ENCODE peak calls at places on chromosomes 2 and 18, in six cellular contexts. One of them, this sample, is unnamed. For H3K9me3, the result is how much of the 10 kb centered on the place peaks cover.

GRCh38 chr2:39202639-39203369 is 41.0 kb downstream of the CDKL4 start:
- DNase-seq in naive thymus-derived CD4-positive, alpha-beta T cell: no peak
- DNase-seq in small intestine: no peak
- DNase-seq in upper lobe of right lung: no peak
- DNase-seq in lung: no peak
- DNase-seq in hepatocyte: no peak
- DNase-seq in this sample: no peak

GRCh38 chr2:19861771-19862170 is 40.0 kb downstream of the TTC32 start:
- DNase-seq in naive thymus-derived CD4-positive, alpha-beta T cell: no peak
- DNase-seq in small intestine: no peak
- DNase-seq in upper lobe of right lung: no peak
- DNase-seq in lung: no peak
- DNase-seq in hepatocyte: no peak
- DNase-seq in this sample: no peak

GRCh38 chr2:173359231-173359630 is 4.6 kb downstream of the CDCA7 start:
- DNase-seq in naive thymus-derived CD4-positive, alpha-beta T cell: no peak
- DNase-seq in small intestine: peak
- DNase-seq in upper lobe of right lung: no peak
- DNase-seq in lung: no peak
- DNase-seq in hepatocyte: no peak
- DNase-seq in this sample: no peak

GRCh38 chr2:176653856-176654443 is 384.7 kb downstream of the MTX2 start:
- DNase-seq in naive thymus-derived CD4-positive, alpha-beta T cell: peak
- DNase-seq in small intestine: peak
- DNase-seq in upper lobe of right lung: no peak
- DNase-seq in lung: peak
- DNase-seq in hepatocyte: peak
- DNase-seq in this sample: no peak

GRCh38 chr2:105487142-105488069 is 88.6 kb upstream of the FHL2 start:
- DNase-seq in naive thymus-derived CD4-positive, alpha-beta T cell: no peak
- DNase-seq in small intestine: no peak
- DNase-seq in upper lobe of right lung: no peak
- DNase-seq in lung: no peak
- DNase-seq in hepatocyte: no peak
- DNase-seq in this sample: no peak

GRCh38 chr2:100182494-100183355 is 40.3 kb upstream of the AFF3 start:
- DNase-seq in naive thymus-derived CD4-positive, alpha-beta T cell: no peak
- DNase-seq in small intestine: peak
- DNase-seq in upper lobe of right lung: peak
- DNase-seq in lung: no peak
- DNase-seq in hepatocyte: no peak
- DNase-seq in this sample: no peak

GRCh38 chr2:151775057-151775740 is 40.9 kb upstream of the NEB start:
- DNase-seq in naive thymus-derived CD4-positive, alpha-beta T cell: no peak
- DNase-seq in small intestine: no peak
- DNase-seq in upper lobe of right lung: no peak
- DNase-seq in lung: no peak
- DNase-seq in hepatocyte: no peak
- DNase-seq in this sample: no peak

GRCh38 chr2:40332096-40332826 is 119.6 kb downstream of the SLC8A1 start:
- DNase-seq in naive thymus-derived CD4-positive, alpha-beta T cell: no peak
- DNase-seq in small intestine: no peak
- DNase-seq in upper lobe of right lung: no peak
- DNase-seq in lung: no peak
- DNase-seq in hepatocyte: peak
- DNase-seq in this sample: no peak

GRCh38 chr18:13290856-13291271 is 72.3 kb downstream of the LDLRAD4 start:
- DNase-seq in naive thymus-derived CD4-positive, alpha-beta T cell: no peak
- DNase-seq in small intestine: no peak
- DNase-seq in upper lobe of right lung: peak
- DNase-seq in lung: no peak
- DNase-seq in hepatocyte: no peak
- DNase-seq in this sample: peak

GRCh38 chr2:8515864-8516533 is 165.9 kb upstream of the ID2 start:
- DNase-seq in naive thymus-derived CD4-positive, alpha-beta T cell: no peak
- DNase-seq in small intestine: peak
- DNase-seq in upper lobe of right lung: no peak
- DNase-seq in lung: no peak
- DNase-seq in hepatocyte: no peak
- DNase-seq in this sample: no peak

GRCh38 chr18:21684731-21685130 is 19.8 kb downstream of the ABHD3 start:
- DNase-seq in naive thymus-derived CD4-positive, alpha-beta T cell: no peak
- DNase-seq in small intestine: no peak
- DNase-seq in upper lobe of right lung: no peak
- DNase-seq in lung: no peak
- DNase-seq in hepatocyte: no peak
- DNase-seq in this sample: no peak

GRCh38 chr18:58230438-58231179 is 186.6 kb downstream of the NEDD4L start:
- DNase-seq in naive thymus-derived CD4-positive, alpha-beta T cell: no peak
- DNase-seq in small intestine: peak
- DNase-seq in upper lobe of right lung: no peak
- DNase-seq in lung: no peak
- DNase-seq in hepatocyte: peak
- DNase-seq in this sample: no peak

GRCh38 chr18:8811115-8811514 is 105.8 kb downstream of the MTCL1 start:
- DNase-seq in naive thymus-derived CD4-positive, alpha-beta T cell: no peak
- DNase-seq in small intestine: no peak
- DNase-seq in upper lobe of right lung: no peak
- DNase-seq in lung: no peak
- DNase-seq in hepatocyte: no peak
- DNase-seq in this sample: no peak

GRCh38 chr2:190158798-190159434 is 96.4 kb upstream of the MSTN start:
- DNase-seq in naive thymus-derived CD4-positive, alpha-beta T cell: no peak
- DNase-seq in small intestine: no peak
- DNase-seq in upper lobe of right lung: no peak
- DNase-seq in lung: no peak
- DNase-seq in hepatocyte: no peak
- DNase-seq in this sample: no peak

GRCh38 chr18:50614838-50615237 is 55.0 kb downstream of the MAPK4 start:
- DNase-seq in naive thymus-derived CD4-positive, alpha-beta T cell: no peak
- DNase-seq in small intestine: no peak
- DNase-seq in upper lobe of right lung: peak
- DNase-seq in lung: peak
- DNase-seq in hepatocyte: peak
- DNase-seq in this sample: no peak

GRCh38 chr2:95670167-95670566 is 78.4 kb downstream of the TRIM43 start:
- DNase-seq in naive thymus-derived CD4-positive, alpha-beta T cell: no peak
- DNase-seq in small intestine: no peak
- DNase-seq in upper lobe of right lung: no peak
- DNase-seq in lung: no peak
- DNase-seq in hepatocyte: no peak
- DNase-seq in this sample: no peak

GRCh38 chr2:58896600-58896999 is 655.5 kb upstream of the FANCL start:
- DNase-seq in naive thymus-derived CD4-positive, alpha-beta T cell: no peak
- DNase-seq in small intestine: no peak
- DNase-seq in upper lobe of right lung: no peak
- DNase-seq in lung: no peak
- DNase-seq in hepatocyte: no peak
- DNase-seq in this sample: no peak

GRCh38 chr2:66430906-66431619 is 3.9 kb upstream of the MEIS1 start:
- DNase-seq in naive thymus-derived CD4-positive, alpha-beta T cell: no peak
- DNase-seq in small intestine: peak
- DNase-seq in upper lobe of right lung: no peak
- DNase-seq in lung: no peak
- DNase-seq in hepatocyte: no peak
- DNase-seq in this sample: no peak

GRCh38 chr2:27262379-27263286 is at the start of gene SLC30A3:
- DNase-seq in naive thymus-derived CD4-positive, alpha-beta T cell: peak
- DNase-seq in small intestine: peak
- DNase-seq in upper lobe of right lung: peak
- DNase-seq in lung: peak
- DNase-seq in hepatocyte: peak
- DNase-seq in this sample: peak

GRCh38 chr2:27261241-27261925 is 1.5 kb downstream of the SLC30A3 start:
- DNase-seq in naive thymus-derived CD4-positive, alpha-beta T cell: no peak
- DNase-seq in small intestine: no peak
- DNase-seq in upper lobe of right lung: no peak
- DNase-seq in lung: no peak
- DNase-seq in hepatocyte: no peak
- DNase-seq in this sample: no peak

GRCh38 chr2:27263287-27264252 is 723 bp upstream of the SLC30A3 start:
- DNase-seq in naive thymus-derived CD4-positive, alpha-beta T cell: peak
- DNase-seq in small intestine: no peak
- DNase-seq in upper lobe of right lung: no peak
- DNase-seq in lung: no peak
- DNase-seq in hepatocyte: no peak
- DNase-seq in this sample: no peak

GRCh38 chr2:27264253-27264752 is 1.5 kb upstream of the SLC30A3 start:
- DNase-seq in naive thymus-derived CD4-positive, alpha-beta T cell: peak
- DNase-seq in small intestine: no peak
- DNase-seq in upper lobe of right lung: no peak
- DNase-seq in lung: no peak
- DNase-seq in hepatocyte: peak
- DNase-seq in this sample: no peak

GRCh38 chr2:27261926-27262298 is 935 bp downstream of the SLC30A3 start:
- DNase-seq in naive thymus-derived CD4-positive, alpha-beta T cell: no peak
- DNase-seq in small intestine: no peak
- DNase-seq in upper lobe of right lung: no peak
- DNase-seq in lung: no peak
- DNase-seq in hepatocyte: no peak
- DNase-seq in this sample: no peak
- H3K4me3 ChIP-seq in naive thymus-derived CD4-positive, alpha-beta T cell: no peak
- H3K4me3 ChIP-seq in small intestine: peak
- H3K4me3 ChIP-seq in upper lobe of right lung: no peak
- H3K4me3 ChIP-seq in lung: no peak
- H3K4me3 ChIP-seq in hepatocyte: no peak
- H3K4me3 ChIP-seq in this sample: peak

DNA sequence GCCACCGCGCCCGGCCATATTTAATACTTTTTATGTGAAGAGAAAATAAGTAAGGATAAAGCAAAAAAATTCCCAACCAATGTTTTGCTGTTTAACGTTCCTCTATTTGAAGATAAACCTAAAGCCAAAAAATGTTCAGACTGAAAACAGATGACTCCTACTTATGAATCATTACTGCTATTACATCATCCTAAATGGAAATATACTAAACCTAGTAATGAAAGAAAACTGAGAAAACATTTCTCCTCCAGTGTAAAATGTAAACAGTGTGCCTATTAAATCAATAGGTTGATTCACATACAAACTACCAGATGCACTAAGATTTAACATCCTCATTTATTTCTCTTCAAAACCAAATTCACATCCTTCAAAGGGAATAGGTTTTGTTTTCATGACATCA is 43.5 kb downstream of the CWC22 start:
- DNase-seq in naive thymus-derived CD4-positive, alpha-beta T cell: no peak
- DNase-seq in small intestine: no peak
- DNase-seq in upper lobe of right lung: no peak
- DNase-seq in lung: no peak
- DNase-seq in hepatocyte: no peak
- DNase-seq in this sample: no peak
- H3K27ac ChIP-seq in naive thymus-derived CD4-positive, alpha-beta T cell: no peak
- H3K27ac ChIP-seq in small intestine: no peak
- H3K27ac ChIP-seq in upper lobe of right lung: no peak
- H3K27ac ChIP-seq in lung: no peak
- H3K27ac ChIP-seq in hepatocyte: no peak
- H3K27ac ChIP-seq in this sample: no peak

GRCh38 chr2:235268535-235268934 is 225.3 kb upstream of the AGAP1 start:
- DNase-seq in naive thymus-derived CD4-positive, alpha-beta T cell: no peak
- DNase-seq in small intestine: no peak
- DNase-seq in upper lobe of right lung: no peak
- DNase-seq in lung: no peak
- DNase-seq in hepatocyte: no peak
- DNase-seq in this sample: no peak
- H3K9me3 ChIP-seq in naive thymus-derived CD4-positive, alpha-beta T cell: under half
- H3K9me3 ChIP-seq in small intestine: under half
- H3K9me3 ChIP-seq in upper lobe of right lung: under half
- H3K9me3 ChIP-seq in lung: under half
- H3K9me3 ChIP-seq in hepatocyte: under half
- H3K9me3 ChIP-seq in this sample: under half

GRCh38 chr18:63233334-63233733 is 86.2 kb downstream of the BCL2 start:
- DNase-seq in naive thymus-derived CD4-positive, alpha-beta T cell: no peak
- DNase-seq in small intestine: no peak
- DNase-seq in upper lobe of right lung: no peak
- DNase-seq in lung: no peak
- DNase-seq in hepatocyte: no peak
- DNase-seq in this sample: no peak

GRCh38 chr18:63234432-63234831 is 85.1 kb downstream of the BCL2 start:
- DNase-seq in naive thymus-derived CD4-positive, alpha-beta T cell: no peak
- DNase-seq in small intestine: no peak
- DNase-seq in upper lobe of right lung: no peak
- DNase-seq in lung: no peak
- DNase-seq in hepatocyte: no peak
- DNase-seq in this sample: no peak

GRCh38 chr18:63236417-63236816 is 83.2 kb downstream of the BCL2 start:
- DNase-seq in naive thymus-derived CD4-positive, alpha-beta T cell: no peak
- DNase-seq in small intestine: no peak
- DNase-seq in upper lobe of right lung: no peak
- DNase-seq in lung: peak
- DNase-seq in hepatocyte: no peak
- DNase-seq in this sample: no peak

GRCh38 chr18:63232826-63233225 is 86.7 kb downstream of the BCL2 start:
- DNase-seq in naive thymus-derived CD4-positive, alpha-beta T cell: no peak
- DNase-seq in small intestine: no peak
- DNase-seq in upper lobe of right lung: no peak
- DNase-seq in lung: no peak
- DNase-seq in hepatocyte: no peak
- DNase-seq in this sample: no peak

DNA sequence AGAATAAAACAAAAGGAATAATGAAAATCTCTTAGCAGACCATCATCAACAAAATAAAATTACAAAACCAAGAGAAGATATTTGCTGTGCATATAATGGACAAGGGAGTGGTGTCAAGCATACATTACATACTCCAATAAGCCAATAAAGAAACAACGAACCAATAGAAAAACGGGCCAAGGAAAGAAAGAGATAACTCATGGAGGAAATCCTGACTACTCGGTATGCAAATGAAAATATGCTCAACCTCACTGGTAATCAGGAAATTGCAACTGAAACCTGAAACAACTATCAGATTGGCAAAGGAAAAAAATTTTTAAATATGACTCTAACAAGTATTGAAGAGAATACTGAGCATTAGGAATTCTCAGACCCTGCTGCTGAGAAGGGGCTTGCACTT is 84.7 kb downstream of the BCL2 start:
- DNase-seq in naive thymus-derived CD4-positive, alpha-beta T cell: no peak
- DNase-seq in small intestine: no peak
- DNase-seq in upper lobe of right lung: no peak
- DNase-seq in lung: no peak
- DNase-seq in hepatocyte: no peak
- DNase-seq in this sample: no peak
- H3K4me3 ChIP-seq in naive thymus-derived CD4-positive, alpha-beta T cell: no peak
- H3K4me3 ChIP-seq in small intestine: no peak
- H3K4me3 ChIP-seq in upper lobe of right lung: no peak
- H3K4me3 ChIP-seq in lung: no peak
- H3K4me3 ChIP-seq in hepatocyte: no peak
- H3K4me3 ChIP-seq in this sample: peak

DNA sequence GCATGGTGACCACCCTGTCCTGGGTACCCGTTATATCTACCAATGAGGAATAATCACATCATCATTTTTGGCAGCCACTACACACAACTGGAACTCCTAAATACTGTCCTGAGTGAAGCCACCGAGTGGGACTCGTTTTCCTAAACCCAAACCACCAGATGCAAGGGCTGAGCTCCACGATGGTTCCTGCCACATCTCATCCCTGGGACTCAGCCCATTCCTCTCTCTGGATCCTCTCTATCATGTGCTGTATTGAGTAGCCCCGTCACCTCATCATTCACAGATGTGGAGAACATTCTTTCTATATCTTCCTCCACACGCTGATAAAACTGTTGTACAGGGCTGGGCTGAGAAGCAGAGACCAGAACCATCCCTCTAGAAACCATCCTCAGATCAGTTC is 79.4 kb upstream of the SMAD7 start:
- DNase-seq in naive thymus-derived CD4-positive, alpha-beta T cell: no peak
- DNase-seq in small intestine: no peak
- DNase-seq in upper lobe of right lung: no peak
- DNase-seq in lung: no peak
- DNase-seq in hepatocyte: peak
- DNase-seq in this sample: no peak
- H3K27ac ChIP-seq in naive thymus-derived CD4-positive, alpha-beta T cell: no peak
- H3K27ac ChIP-seq in small intestine: no peak
- H3K27ac ChIP-seq in upper lobe of right lung: no peak
- H3K27ac ChIP-seq in lung: no peak
- H3K27ac ChIP-seq in hepatocyte: no peak
- H3K27ac ChIP-seq in this sample: no peak

This sample was measured in effector memory CD4-positive, alpha-beta T cell.